ENCODE peak calls at places on chromosomes 13 and 19, in six cellular contexts. One of them, this sample, is unnamed.

GRCh38 chr19:58361900-58362271 is 665 bp downstream of the ZNF497 start:
- DNase-seq in head of caudate nucleus: peak
- DNase-seq in AG08396: peak
- DNase-seq in AG08395: peak
- DNase-seq in OCI-M1: no peak
- DNase-seq in breast epithelium: peak
- DNase-seq in this sample: peak

GRCh38 chr19:43847246-43847645 is 20.1 kb downstream of the ZNF283 start:
- DNase-seq in head of caudate nucleus: no peak
- DNase-seq in AG08396: no peak
- DNase-seq in AG08395: no peak
- DNase-seq in OCI-M1: no peak
- DNase-seq in breast epithelium: no peak
- DNase-seq in this sample: no peak

GRCh38 chr19:48250290-48251025 is 5.3 kb downstream of the CARD8 start:
- DNase-seq in head of caudate nucleus: no peak
- DNase-seq in AG08396: no peak
- DNase-seq in AG08395: no peak
- DNase-seq in OCI-M1: no peak
- DNase-seq in breast epithelium: no peak
- DNase-seq in this sample: no peak

GRCh38 chr19:3458229-3458555 is 22.1 kb downstream of the SMIM24 start:
- DNase-seq in head of caudate nucleus: no peak
- DNase-seq in AG08396: no peak
- DNase-seq in AG08395: no peak
- DNase-seq in OCI-M1: no peak
- DNase-seq in breast epithelium: no peak
- DNase-seq in this sample: no peak

GRCh38 chr13:24746618-24747247 is 17.2 kb upstream of the RNF17 start:
- DNase-seq in head of caudate nucleus: no peak
- DNase-seq in AG08396: peak
- DNase-seq in AG08395: no peak
- DNase-seq in OCI-M1: no peak
- DNase-seq in breast epithelium: no peak
- DNase-seq in this sample: no peak

GRCh38 chr13:83732755-83733154 is 149.5 kb downstream of the SLITRK1 start:
- DNase-seq in head of caudate nucleus: no peak
- DNase-seq in AG08396: no peak
- DNase-seq in AG08395: no peak
- DNase-seq in OCI-M1: peak
- DNase-seq in breast epithelium: no peak
- DNase-seq in this sample: no peak

GRCh38 chr13:40648040-40648439 is 18.4 kb downstream of the FOXO1 start:
- DNase-seq in head of caudate nucleus: no peak
- DNase-seq in AG08396: no peak
- DNase-seq in AG08395: no peak
- DNase-seq in OCI-M1: no peak
- DNase-seq in breast epithelium: no peak
- DNase-seq in this sample: no peak

GRCh38 chr19:4910594-4911273 is 1.4 kb downstream of the UHRF1 start:
- DNase-seq in head of caudate nucleus: peak
- DNase-seq in AG08396: peak
- DNase-seq in AG08395: peak
- DNase-seq in OCI-M1: peak
- DNase-seq in breast epithelium: no peak
- DNase-seq in this sample: peak

GRCh38 chr19:7917292-7918061 is 2.7 kb upstream of the SNAPC2 start:
- DNase-seq in head of caudate nucleus: peak
- DNase-seq in AG08396: peak
- DNase-seq in AG08395: peak
- DNase-seq in OCI-M1: peak
- DNase-seq in breast epithelium: no peak
- DNase-seq in this sample: peak

GRCh38 chr13:23960566-23961156 is 63.4 kb upstream of the C1QTNF9B start:
- DNase-seq in head of caudate nucleus: peak
- DNase-seq in AG08396: no peak
- DNase-seq in AG08395: no peak
- DNase-seq in OCI-M1: peak
- DNase-seq in breast epithelium: no peak
- DNase-seq in this sample: peak

GRCh38 chr13:33859691-33860303 is 41.8 kb downstream of the RFC3 start:
- DNase-seq in head of caudate nucleus: no peak
- DNase-seq in AG08396: no peak
- DNase-seq in AG08395: no peak
- DNase-seq in OCI-M1: no peak
- DNase-seq in breast epithelium: no peak
- DNase-seq in this sample: no peak

GRCh38 chr13:86946734-86947133 is 724.4 kb upstream of the SLITRK5 start:
- DNase-seq in head of caudate nucleus: no peak
- DNase-seq in AG08396: no peak
- DNase-seq in AG08395: no peak
- DNase-seq in OCI-M1: peak
- DNase-seq in breast epithelium: no peak
- DNase-seq in this sample: no peak

GRCh38 chr19:58519087-58519354 is 589 bp downstream of the ZBTB45 start:
- DNase-seq in head of caudate nucleus: peak
- DNase-seq in AG08396: peak
- DNase-seq in AG08395: peak
- DNase-seq in OCI-M1: peak
- DNase-seq in breast epithelium: peak
- DNase-seq in this sample: peak

GRCh38 chr13:51328488-51328887 is 11.0 kb upstream of the SERPINE3 start:
- DNase-seq in head of caudate nucleus: no peak
- DNase-seq in AG08396: no peak
- DNase-seq in AG08395: no peak
- DNase-seq in OCI-M1: no peak
- DNase-seq in breast epithelium: no peak
- DNase-seq in this sample: no peak

GRCh38 chr19:56369886-56370676 is 23.3 kb downstream of the ZNF582 start:
- DNase-seq in head of caudate nucleus: no peak
- DNase-seq in AG08396: no peak
- DNase-seq in AG08395: no peak
- DNase-seq in OCI-M1: no peak
- DNase-seq in breast epithelium: no peak
- DNase-seq in this sample: no peak

GRCh38 chr19:46124638-46125115 is at the start of gene IGFL3:
- DNase-seq in head of caudate nucleus: peak
- DNase-seq in AG08396: no peak
- DNase-seq in AG08395: no peak
- DNase-seq in OCI-M1: no peak
- DNase-seq in breast epithelium: no peak
- DNase-seq in this sample: peak

GRCh38 chr19:47609885-47610545 is 1.1 kb downstream of the BICRA start:
- DNase-seq in head of caudate nucleus: peak
- DNase-seq in AG08396: peak
- DNase-seq in AG08395: peak
- DNase-seq in OCI-M1: peak
- DNase-seq in breast epithelium: peak
- DNase-seq in this sample: peak

GRCh38 chr13:27396252-27396846 is 28.1 kb upstream of the GTF3A start:
- DNase-seq in head of caudate nucleus: no peak
- DNase-seq in AG08396: no peak
- DNase-seq in AG08395: no peak
- DNase-seq in OCI-M1: no peak
- DNase-seq in breast epithelium: no peak
- DNase-seq in this sample: no peak

GRCh38 chr13:36981156-36981743 is 17.9 kb downstream of the ALG5 start:
- DNase-seq in head of caudate nucleus: no peak
- DNase-seq in AG08396: peak
- DNase-seq in AG08395: peak
- DNase-seq in OCI-M1: peak
- DNase-seq in breast epithelium: no peak
- DNase-seq in this sample: peak

GRCh38 chr19:57708641-57709354 is at the start of gene ZNF154:
- DNase-seq in head of caudate nucleus: peak
- DNase-seq in AG08396: peak
- DNase-seq in AG08395: peak
- DNase-seq in OCI-M1: no peak
- DNase-seq in breast epithelium: peak
- DNase-seq in this sample: peak

GRCh38 chr13:57933606-57934005 is 302.1 kb downstream of the PCDH17 start:
- DNase-seq in head of caudate nucleus: no peak
- DNase-seq in AG08396: no peak
- DNase-seq in AG08395: no peak
- DNase-seq in OCI-M1: no peak
- DNase-seq in breast epithelium: no peak
- DNase-seq in this sample: no peak

GRCh38 chr13:37884674-37885073 is 15.1 kb upstream of the TRPC4 start:
- DNase-seq in head of caudate nucleus: no peak
- DNase-seq in AG08396: no peak
- DNase-seq in AG08395: no peak
- DNase-seq in OCI-M1: no peak
- DNase-seq in breast epithelium: no peak
- DNase-seq in this sample: no peak

GRCh38 chr19:15379996-15380647 is 535 bp upstream of the AKAP8 start:
- DNase-seq in head of caudate nucleus: peak
- DNase-seq in AG08396: peak
- DNase-seq in AG08395: peak
- DNase-seq in OCI-M1: peak
- DNase-seq in breast epithelium: peak
- DNase-seq in this sample: peak

GRCh38 chr19:29548483-29549085 is 22.8 kb downstream of the VSTM2B start:
- DNase-seq in head of caudate nucleus: no peak
- DNase-seq in AG08396: no peak
- DNase-seq in AG08395: no peak
- DNase-seq in OCI-M1: no peak
- DNase-seq in breast epithelium: no peak
- DNase-seq in this sample: no peak

GRCh38 chr13:36750946-36751345 is 68.1 kb upstream of the RFXAP start:
- DNase-seq in head of caudate nucleus: no peak
- DNase-seq in AG08396: no peak
- DNase-seq in AG08395: no peak
- DNase-seq in OCI-M1: no peak
- DNase-seq in breast epithelium: no peak
- DNase-seq in this sample: no peak

GRCh38 chr19:5479958-5480357 is 24.7 kb downstream of the ZNRF4 start:
- DNase-seq in head of caudate nucleus: no peak
- DNase-seq in AG08396: no peak
- DNase-seq in AG08395: no peak
- DNase-seq in OCI-M1: no peak
- DNase-seq in breast epithelium: no peak
- DNase-seq in this sample: no peak

GRCh38 chr19:54190942-54191670 is at the start of gene TSEN34:
- DNase-seq in head of caudate nucleus: peak
- DNase-seq in AG08396: peak
- DNase-seq in AG08395: peak
- DNase-seq in OCI-M1: peak
- DNase-seq in breast epithelium: peak
- DNase-seq in this sample: peak

GRCh38 chr13:110044521-110045200 is 258.3 kb upstream of the IRS2 start:
- DNase-seq in head of caudate nucleus: no peak
- DNase-seq in AG08396: no peak
- DNase-seq in AG08395: peak
- DNase-seq in OCI-M1: no peak
- DNase-seq in breast epithelium: no peak
- DNase-seq in this sample: peak

GRCh38 chr13:102812616-102813287 is 13.8 kb downstream of the BIVM start:
- DNase-seq in head of caudate nucleus: no peak
- DNase-seq in AG08396: peak
- DNase-seq in AG08395: peak
- DNase-seq in OCI-M1: peak
- DNase-seq in breast epithelium: no peak
- DNase-seq in this sample: no peak

This sample was measured in AG10803.